ENCODE peak calls at places on chromosomes 4 and X, in eight cellular contexts. W is aorta; T is cardiac muscle cell; V is lung; C is effector memory CD4-positive, alpha-beta T cell; P is left ventricle myocardium inferior; O is CD8-positive, alpha-beta T cell; H is uterus. N is an unnamed sample. For H3K4me1, the result is how much of the 10 kb centered on the place peaks cover.

GRCh38 chrX:133970021-133970550 is 15.3 kb downstream of the GPC3 start:
- DNase-seq in W (no peak), T (no peak), V (no peak), C (no peak), P (no peak), O (no peak), H (no peak), N (no peak)

GRCh38 chr4:150289198-150289597 is 211.0 kb downstream of the DCLK2 start:
- DNase-seq in W (no peak), T (peak), V (no peak), C (no peak), P (no peak), O (no peak), H (no peak), N (no peak)

GRCh38 chr4:85475631-85476233 is 782 bp downstream of the ARHGAP24 start:
- DNase-seq in W (no peak), T (peak), V (no peak), C (no peak), P (peak), O (no peak), H (no peak), N (no peak)

GRCh38 chrX:30821116-30821515 is 67.9 kb downstream of the TAB3 start:
- DNase-seq in W (no peak), T (no peak), V (no peak), C (no peak), P (no peak), O (no peak), H (no peak), N (no peak)

GRCh38 chr4:147787204-147787603 is 55.3 kb downstream of the ARHGAP10 start:
- DNase-seq in W (no peak), T (peak), V (no peak), C (no peak), P (no peak), O (no peak), H (peak), N (no peak)

GRCh38 chr4:8315343-8316250 is 46.0 kb downstream of the HTRA3 start:
- DNase-seq in W (peak), T (peak), V (peak), C (no peak), P (peak), O (no peak), H (peak), N (peak)

GRCh38 chr4:132710971-132711370 is 438.1 kb upstream of the PCDH10 start:
- DNase-seq in W (no peak), T (no peak), V (no peak), C (no peak), P (no peak), O (no peak), H (no peak), N (no peak)

GRCh38 chr4:185587065-185587443 is 51.7 kb upstream of the PDLIM3 start:
- DNase-seq in W (no peak), T (no peak), V (no peak), C (no peak), P (no peak), O (no peak), H (no peak), N (no peak)

GRCh38 chr4:14254252-14254651 is 626.7 kb upstream of the BOD1L1 start:
- DNase-seq in W (no peak), T (peak), V (peak), C (no peak), P (peak), O (no peak), H (no peak), N (no peak)

GRCh38 chr4:95251568-95251967 is 297.2 kb downstream of the UNC5C start:
- DNase-seq in W (no peak), T (no peak), V (no peak), C (no peak), P (no peak), O (no peak), H (no peak), N (no peak)

GRCh38 chr4:181018472-181018871 is 1224.7 kb upstream of the TENM3 start:
- DNase-seq in W (no peak), T (no peak), V (no peak), C (no peak), P (no peak), O (no peak), H (no peak), N (no peak)

GRCh38 chr4:25862411-25863346 is at the start of gene SEL1L3:
- DNase-seq in W (peak), T (peak), V (peak), C (peak), P (peak), O (peak), H (peak), N (no peak)

GRCh38 chr4:147160908-147161513 is 215.3 kb upstream of the TTC29 start:
- DNase-seq in W (no peak), T (peak), V (no peak), C (no peak), P (no peak), O (no peak), H (no peak), N (peak)

GRCh38 chrX:24925430-24925829 is 90.3 kb downstream of the ARX start:
- DNase-seq in W (no peak), T (peak), V (no peak), C (no peak), P (no peak), O (no peak), H (no peak), N (no peak)

GRCh38 chrX:3994315-3994714 is 280.9 kb upstream of the PRKX start:
- DNase-seq in W (no peak), T (no peak), V (no peak), C (no peak), P (no peak), O (no peak), H (no peak), N (no peak)

GRCh38 chr4:72858328-72858727 is 211.2 kb downstream of the COX18 start:
- DNase-seq in W (no peak), T (peak), V (no peak), C (no peak), P (no peak), O (no peak), H (no peak), N (no peak)

GRCh38 chrX:29687687-29688086 is 527.7 kb upstream of the MAGEB2 start:
- DNase-seq in W (no peak), T (peak), V (no peak), C (no peak), P (no peak), O (no peak), H (no peak), N (no peak)

GRCh38 chr4:167248271-167248670 is 14.0 kb upstream of the SPOCK3 start:
- DNase-seq in W (no peak), T (no peak), V (no peak), C (no peak), P (no peak), O (no peak), H (no peak), N (no peak)

GRCh38 chr4:78293841-78294301 is 236.7 kb downstream of the FRAS1 start:
- DNase-seq in W (no peak), T (peak), V (no peak), C (no peak), P (no peak), O (no peak), H (no peak), N (peak)

GRCh38 chrX:130108647-130109428 is 1.5 kb downstream of the ELF4 start:
- DNase-seq in W (peak), T (no peak), V (no peak), C (peak), P (peak), O (peak), H (no peak), N (peak)

GRCh38 chr4:90211174-90211573 is 84.0 kb downstream of the CCSER1 start:
- DNase-seq in W (no peak), T (no peak), V (no peak), C (no peak), P (no peak), O (no peak), H (no peak), N (no peak)

GRCh38 chr4:26069218-26069617 is 155.2 kb downstream of the SMIM20 start:
- DNase-seq in W (no peak), T (peak), V (no peak), C (no peak), P (no peak), O (no peak), H (no peak), N (no peak)

GRCh38 chr4:95362906-95363578 is 185.7 kb downstream of the UNC5C start:
- DNase-seq in W (no peak), T (peak), V (no peak), C (no peak), P (no peak), O (no peak), H (peak), N (no peak)

DNA sequence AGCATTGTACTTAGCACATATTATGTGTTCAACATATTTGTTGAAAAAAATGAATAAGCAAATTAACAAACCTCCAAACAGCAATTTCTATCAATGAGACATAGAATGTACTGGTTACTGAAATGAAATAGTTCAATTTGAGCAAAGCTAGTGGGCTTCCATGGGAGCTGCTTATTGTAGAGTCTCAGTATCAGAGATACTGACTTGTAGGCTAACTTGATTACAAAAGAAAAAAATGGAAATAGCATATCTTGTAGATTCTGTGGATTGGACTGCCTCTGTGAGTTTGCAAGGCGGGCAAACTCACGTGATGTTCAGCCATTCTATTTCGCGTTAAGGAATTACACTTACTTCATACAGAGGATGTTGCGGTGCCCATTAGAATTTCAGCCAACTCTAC is 222.1 kb upstream of the JADE1 start:
- DNase-seq in W (no peak), T (no peak), V (no peak), C (no peak), P (no peak), O (no peak), H (no peak), N (no peak)
- H3K4me1 ChIP-seq in W (under half), T (under half), V (under half), C (under half), P (under half), O (under half), H (under half), N (under half)

GRCh38 chr4:3199661-3200422 is 49.1 kb upstream of the MSANTD1 start:
- DNase-seq in W (peak), T (peak), V (no peak), C (no peak), P (no peak), O (no peak), H (no peak), N (no peak)
- H3K4me1 ChIP-seq in W (under half), T (under half), V (under half), C (under half), P (under half), O (half or more), H (under half), N (under half)

GRCh38 chr4:140150886-140151699 is 2.9 kb downstream of the MAML3 start:
- DNase-seq in W (peak), T (peak), V (peak), C (peak), P (peak), O (peak), H (peak), N (peak)

GRCh38 chr4:140153419-140153743 is 603 bp downstream of the MAML3 start:
- DNase-seq in W (no peak), T (no peak), V (no peak), C (no peak), P (no peak), O (no peak), H (no peak), N (no peak)

GRCh38 chr4:140152760-140153418 is 1.1 kb downstream of the MAML3 start:
- DNase-seq in W (peak), T (peak), V (peak), C (no peak), P (peak), O (peak), H (peak), N (peak)

GRCh38 chr4:140151700-140152014 is 2.3 kb downstream of the MAML3 start:
- DNase-seq in W (peak), T (peak), V (peak), C (no peak), P (peak), O (peak), H (peak), N (peak)

DNA sequence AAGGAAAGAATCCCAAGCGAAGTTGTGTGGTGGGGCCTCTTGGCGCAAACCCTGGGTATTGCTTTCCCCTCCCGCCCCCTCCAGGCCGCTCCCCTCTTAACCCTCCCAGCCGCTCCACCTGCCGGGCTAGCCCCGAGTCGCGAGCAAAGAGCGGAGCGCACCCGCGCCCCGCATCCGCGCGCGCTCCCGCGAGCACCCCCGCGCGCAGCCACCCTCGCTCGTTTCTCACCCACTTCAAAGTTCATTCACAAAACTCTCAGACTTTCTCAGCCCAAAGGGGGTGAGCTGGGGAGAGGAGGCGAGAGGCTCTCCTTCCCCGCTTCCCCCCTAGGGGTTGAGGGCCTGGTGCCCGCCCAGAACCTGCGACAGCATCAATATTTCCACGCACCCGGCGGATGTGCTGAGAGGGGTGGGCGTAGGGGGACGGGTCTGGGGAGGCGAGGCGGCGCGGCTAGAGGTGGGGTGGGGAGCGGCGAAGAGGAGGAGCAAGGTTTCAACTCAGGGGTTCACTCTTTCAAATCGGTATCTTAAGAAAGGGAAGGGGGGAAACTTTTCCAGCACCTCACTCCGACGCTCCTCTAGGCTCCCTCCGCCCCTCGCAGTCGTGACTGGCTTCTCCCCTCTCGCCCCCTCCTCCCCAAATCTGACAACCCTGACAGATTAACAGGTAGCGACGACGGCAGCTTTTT is 1.8 kb downstream of the MAML3 start:
- DNase-seq in W (peak), T (no peak), V (peak), C (peak), P (peak), O (peak), H (peak), N (no peak)
- H3K4me1 ChIP-seq in W (under half), T (under half), V (under half), C (under half), P (under half), O (under half), H (under half), N (under half)

GRCh38 chr4:47486306-47486705 is 1.2 kb downstream of the ATP10D start:
- DNase-seq in W (no peak), T (peak), V (no peak), C (no peak), P (no peak), O (no peak), H (no peak), N (no peak)
- H3K4me1 ChIP-seq in W (under half), T (under half), V (under half), C (under half), P (under half), O (under half), H (under half), N (under half)

DNA sequence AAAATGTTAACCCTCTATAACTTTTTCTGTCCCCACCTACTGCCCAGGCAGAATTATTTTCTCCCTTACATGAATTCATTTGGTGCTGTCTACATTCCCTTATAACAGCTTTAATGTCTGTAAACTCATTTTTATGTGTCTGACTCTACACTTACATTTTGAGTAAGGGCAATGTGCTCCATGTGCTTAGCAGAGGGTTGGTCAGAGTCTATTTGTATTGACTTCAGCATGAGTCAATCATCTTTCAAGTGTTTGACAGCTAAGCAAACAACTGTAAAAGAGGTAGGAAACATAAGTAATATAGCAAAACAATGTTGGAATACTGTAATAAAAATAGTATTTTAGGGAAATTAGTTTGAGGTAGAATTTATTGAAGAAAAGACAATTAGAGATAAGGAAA is 6.3 kb downstream of the IL15 start:
- DNase-seq in W (no peak), T (no peak), V (no peak), C (no peak), P (no peak), O (no peak), H (no peak), N (no peak)
- H3K4me1 ChIP-seq in W (under half), T (under half), V (under half), C (under half), P (under half), O (under half), H (under half), N (under half)

GRCh38 chr4:40199179-40199670 is 2.4 kb downstream of the RHOH start:
- DNase-seq in W (no peak), T (no peak), V (no peak), C (no peak), P (no peak), O (no peak), H (no peak), N (no peak)

GRCh38 chr4:40196724-40197281 is at the start of gene RHOH:
- DNase-seq in W (no peak), T (no peak), V (no peak), C (peak), P (no peak), O (peak), H (no peak), N (no peak)

GRCh38 chr4:40196260-40196659 is 571 bp upstream of the RHOH start:
- DNase-seq in W (no peak), T (no peak), V (no peak), C (no peak), P (no peak), O (no peak), H (no peak), N (no peak)

GRCh38 chr4:40199999-40200880 is 3.4 kb downstream of the RHOH start:
- DNase-seq in W (no peak), T (no peak), V (peak), C (peak), P (no peak), O (peak), H (no peak), N (no peak)

GRCh38 chr4:40197879-40198689 is 1.3 kb downstream of the RHOH start:
- DNase-seq in W (no peak), T (no peak), V (no peak), C (no peak), P (no peak), O (no peak), H (no peak), N (no peak)
- H3K4me1 ChIP-seq in W (under half), T (under half), V (under half), C (under half), P (under half), O (under half), H (under half), N (under half)

GRCh38 chr4:173174184-173175156 is 5.9 kb downstream of the GALNT7 start:
- DNase-seq in W (no peak), T (no peak), V (no peak), C (no peak), P (no peak), O (no peak), H (no peak), N (peak)

GRCh38 chr4:173170210-173170778 is 1.7 kb downstream of the GALNT7 start:
- DNase-seq in W (no peak), T (no peak), V (no peak), C (no peak), P (no peak), O (no peak), H (no peak), N (no peak)

GRCh38 chr4:173171098-173171497 is 2.5 kb downstream of the GALNT7 start:
- DNase-seq in W (no peak), T (peak), V (no peak), C (no peak), P (no peak), O (no peak), H (no peak), N (no peak)

GRCh38 chr4:173169428-173170209 is 1.0 kb downstream of the GALNT7 start:
- DNase-seq in W (peak), T (peak), V (peak), C (peak), P (peak), O (peak), H (peak), N (peak)

DNA sequence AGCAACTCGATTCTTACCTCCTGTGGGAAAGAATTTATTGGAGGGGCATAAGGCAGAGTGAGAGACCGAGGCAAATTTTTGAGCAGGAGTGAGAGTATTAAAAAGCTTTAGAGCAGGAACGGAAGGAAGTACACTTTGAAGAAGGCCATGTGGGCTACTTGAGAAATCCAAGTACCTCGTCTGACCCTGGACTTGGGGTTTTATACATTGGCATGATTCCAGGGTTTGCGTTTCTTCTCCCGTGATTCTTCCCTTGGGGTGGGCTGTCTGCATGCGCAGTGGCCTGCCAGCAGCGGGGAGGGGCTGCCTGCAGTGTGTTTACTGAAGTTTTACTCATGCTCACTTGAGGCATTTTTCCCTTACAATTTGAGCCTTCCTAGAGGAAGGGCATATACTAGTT is 3.4 kb downstream of the GALNT7 start:
- DNase-seq in W (no peak), T (no peak), V (no peak), C (no peak), P (no peak), O (no peak), H (no peak), N (no peak)
- H3K4me1 ChIP-seq in W (under half), T (under half), V (under half), C (under half), P (under half), O (under half), H (under half), N (under half)